ENCODE peak calls at places on chromosome 12, in ten cellular contexts. One of them, this sample, is unnamed.
A peak's percentile ranks its signal among the peaks of the same experiment; 100 is the strongest.

GRCh38 chr12:103800252-103800771 is 40.7 kb downstream of the NT5DC3 start:
- DNase-seq in spleen: no peak
- DNase-seq in neural progenitor cell: no peak
- DNase-seq in heart left ventricle: peak; percentile 34
- DNase-seq in fibroblast of lung: peak; percentile 89
- DNase-seq in thoracic aorta: no peak
- DNase-seq in hepatocyte: peak; percentile 72
- DNase-seq in fibroblast of mammary gland: peak; percentile 71
- DNase-seq in lung: peak; percentile 37
- DNase-seq in choroid plexus epithelial cell: peak; percentile 74
- DNase-seq in this sample: no peak

GRCh38 chr12:128920468-128920867 is 67.2 kb downstream of the GLT1D1 start:
- DNase-seq in fibroblast of mammary gland: peak; percentile 41
- DNase-seq in lung: peak; percentile 50
- DNase-seq in choroid plexus epithelial cell: peak; percentile 10
- DNase-seq in neural progenitor cell: no peak
- DNase-seq in thoracic aorta: peak; percentile 25
- DNase-seq in fibroblast of lung: peak; percentile 4
- DNase-seq in heart left ventricle: no peak
- DNase-seq in spleen: no peak
- DNase-seq in hepatocyte: peak; percentile 54
- DNase-seq in this sample: no peak

GRCh38 chr12:80056845-80057244 is 42.5 kb upstream of the OTOGL start:
- DNase-seq in choroid plexus epithelial cell: peak; percentile 54
- DNase-seq in lung: no peak
- DNase-seq in fibroblast of mammary gland: peak; percentile 70
- DNase-seq in fibroblast of lung: peak; percentile 86
- DNase-seq in heart left ventricle: peak; percentile 60
- DNase-seq in thoracic aorta: no peak
- DNase-seq in hepatocyte: no peak
- DNase-seq in spleen: no peak
- DNase-seq in neural progenitor cell: no peak
- DNase-seq in this sample: no peak

GRCh38 chr12:64669270-64669842 is 59.1 kb downstream of the RASSF3 start:
- DNase-seq in thoracic aorta: no peak
- DNase-seq in neural progenitor cell: no peak
- DNase-seq in choroid plexus epithelial cell: peak; percentile 68
- DNase-seq in hepatocyte: no peak
- DNase-seq in lung: peak; percentile 38
- DNase-seq in fibroblast of lung: no peak
- DNase-seq in fibroblast of mammary gland: no peak
- DNase-seq in spleen: peak; percentile 91
- DNase-seq in heart left ventricle: peak; percentile 69
- DNase-seq in this sample: peak; percentile 67

GRCh38 chr12:8948711-8949524 is 527 bp downstream of the M6PR start:
- DNase-seq in neural progenitor cell: peak; percentile 75
- DNase-seq in fibroblast of mammary gland: peak; percentile 41
- DNase-seq in fibroblast of lung: peak; percentile 26
- DNase-seq in hepatocyte: peak; percentile 44
- DNase-seq in choroid plexus epithelial cell: peak; percentile 57
- DNase-seq in thoracic aorta: no peak
- DNase-seq in heart left ventricle: no peak
- DNase-seq in lung: no peak
- DNase-seq in spleen: no peak
- DNase-seq in this sample: no peak

GRCh38 chr12:11759894-11760293 is 110.4 kb downstream of the ETV6 start:
- DNase-seq in thoracic aorta: no peak
- DNase-seq in fibroblast of mammary gland: no peak
- DNase-seq in choroid plexus epithelial cell: no peak
- DNase-seq in fibroblast of lung: no peak
- DNase-seq in lung: no peak
- DNase-seq in hepatocyte: no peak
- DNase-seq in neural progenitor cell: no peak
- DNase-seq in spleen: no peak
- DNase-seq in heart left ventricle: no peak
- DNase-seq in this sample: no peak

GRCh38 chr12:84817297-84817696 is 95.3 kb downstream of the SLC6A15 start:
- DNase-seq in spleen: no peak
- DNase-seq in neural progenitor cell: no peak
- DNase-seq in hepatocyte: no peak
- DNase-seq in lung: no peak
- DNase-seq in fibroblast of lung: no peak
- DNase-seq in heart left ventricle: no peak
- DNase-seq in thoracic aorta: no peak
- DNase-seq in fibroblast of mammary gland: no peak
- DNase-seq in choroid plexus epithelial cell: no peak
- DNase-seq in this sample: no peak

GRCh38 chr12:9940370-9940769 is 8.2 kb upstream of the CLEC2A start:
- DNase-seq in spleen: no peak
- DNase-seq in neural progenitor cell: peak; percentile 14
- DNase-seq in thoracic aorta: no peak
- DNase-seq in lung: no peak
- DNase-seq in fibroblast of lung: peak; percentile 17
- DNase-seq in hepatocyte: peak; percentile 15
- DNase-seq in heart left ventricle: no peak
- DNase-seq in choroid plexus epithelial cell: peak; percentile 46
- DNase-seq in fibroblast of mammary gland: peak; percentile 5
- DNase-seq in this sample: no peak

GRCh38 chr12:62434504-62435336 is 31.9 kb upstream of the MON2 start:
- DNase-seq in heart left ventricle: no peak
- DNase-seq in lung: no peak
- DNase-seq in thoracic aorta: no peak
- DNase-seq in neural progenitor cell: no peak
- DNase-seq in fibroblast of mammary gland: no peak
- DNase-seq in spleen: peak; percentile 76
- DNase-seq in hepatocyte: no peak
- DNase-seq in fibroblast of lung: no peak
- DNase-seq in choroid plexus epithelial cell: no peak
- DNase-seq in this sample: no peak

GRCh38 chr12:62435337-62436163 is 31.1 kb upstream of the MON2 start:
- DNase-seq in fibroblast of mammary gland: peak; percentile 60
- DNase-seq in thoracic aorta: peak; percentile 9
- DNase-seq in spleen: peak; percentile 81
- DNase-seq in lung: peak; percentile 49
- DNase-seq in hepatocyte: peak; percentile 80
- DNase-seq in choroid plexus epithelial cell: peak; percentile 80
- DNase-seq in fibroblast of lung: peak; percentile 74
- DNase-seq in neural progenitor cell: peak; percentile 84
- DNase-seq in heart left ventricle: peak; percentile 41
- DNase-seq in this sample: no peak

GRCh38 chr12:62438098-62438692 is 28.4 kb upstream of the MON2 start:
- DNase-seq in hepatocyte: peak; percentile 79
- DNase-seq in fibroblast of lung: peak; percentile 74
- DNase-seq in thoracic aorta: no peak
- DNase-seq in lung: peak; percentile 42
- DNase-seq in heart left ventricle: peak; percentile 31
- DNase-seq in neural progenitor cell: peak; percentile 69
- DNase-seq in choroid plexus epithelial cell: peak; percentile 78
- DNase-seq in spleen: no peak
- DNase-seq in fibroblast of mammary gland: peak; percentile 63
- DNase-seq in this sample: no peak

DNA sequence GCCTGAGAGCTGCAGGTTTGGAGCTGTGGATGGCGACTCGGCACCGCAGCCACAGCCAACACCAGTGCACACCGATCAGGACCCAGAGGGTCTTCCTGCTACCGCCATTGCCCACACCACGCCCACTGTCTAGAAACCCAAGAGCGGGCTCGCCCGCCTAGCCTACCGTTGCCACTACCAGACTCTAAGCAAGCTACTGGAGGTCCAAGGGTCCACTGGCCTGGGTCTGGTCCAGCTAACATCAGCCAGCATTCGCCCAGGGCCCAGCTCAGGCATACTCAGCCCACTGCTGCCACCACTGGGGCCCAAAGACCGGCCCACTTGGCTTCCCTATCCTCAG is 30.5 kb upstream of the MON2 start:
- DNase-seq in fibroblast of lung: no peak
- DNase-seq in fibroblast of mammary gland: no peak
- DNase-seq in choroid plexus epithelial cell: no peak
- DNase-seq in hepatocyte: no peak
- DNase-seq in lung: no peak
- DNase-seq in heart left ventricle: no peak
- DNase-seq in neural progenitor cell: no peak
- DNase-seq in spleen: peak; percentile 71
- DNase-seq in thoracic aorta: no peak
- DNase-seq in this sample: no peak
- H3K4me3 ChIP-seq in fibroblast of lung: no peak overlapping the region
- H3K4me3 ChIP-seq in fibroblast of mammary gland: no peak overlapping the region
- H3K4me3 ChIP-seq in choroid plexus epithelial cell: peak overlapping the region; percentile 55
- H3K4me3 ChIP-seq in hepatocyte: no peak overlapping the region
- H3K4me3 ChIP-seq in lung: no peak overlapping the region
- H3K4me3 ChIP-seq in heart left ventricle: peak overlapping the region; percentile 55
- H3K4me3 ChIP-seq in neural progenitor cell: peak overlapping the region; percentile 57
- H3K4me3 ChIP-seq in spleen: no peak overlapping the region
- H3K4me3 ChIP-seq in thoracic aorta: peak overlapping the region; percentile 79
- H3K4me3 ChIP-seq in this sample: peak overlapping the region; percentile 41

GRCh38 chr12:3453947-3454675 is 36.9 kb upstream of the PRMT8 start:
- DNase-seq in spleen: no peak
- DNase-seq in lung: no peak
- DNase-seq in fibroblast of mammary gland: peak; percentile 60
- DNase-seq in thoracic aorta: no peak
- DNase-seq in neural progenitor cell: peak; percentile 25
- DNase-seq in heart left ventricle: no peak
- DNase-seq in choroid plexus epithelial cell: peak; percentile 69
- DNase-seq in hepatocyte: no peak
- DNase-seq in fibroblast of lung: peak; percentile 36
- DNase-seq in this sample: no peak

GRCh38 chr12:3458041-3458440 is 33.0 kb upstream of the PRMT8 start:
- DNase-seq in lung: no peak
- DNase-seq in hepatocyte: no peak
- DNase-seq in choroid plexus epithelial cell: no peak
- DNase-seq in fibroblast of lung: no peak
- DNase-seq in fibroblast of mammary gland: peak; percentile 8
- DNase-seq in heart left ventricle: no peak
- DNase-seq in spleen: no peak
- DNase-seq in thoracic aorta: no peak
- DNase-seq in neural progenitor cell: no peak
- DNase-seq in this sample: no peak

GRCh38 chr12:3455312-3455711 is 35.7 kb upstream of the PRMT8 start:
- DNase-seq in hepatocyte: no peak
- DNase-seq in spleen: no peak
- DNase-seq in fibroblast of mammary gland: no peak
- DNase-seq in neural progenitor cell: no peak
- DNase-seq in choroid plexus epithelial cell: no peak
- DNase-seq in lung: no peak
- DNase-seq in fibroblast of lung: no peak
- DNase-seq in thoracic aorta: no peak
- DNase-seq in heart left ventricle: no peak
- DNase-seq in this sample: no peak

GRCh38 chr12:3454780-3455179 is 36.2 kb upstream of the PRMT8 start:
- DNase-seq in spleen: no peak
- DNase-seq in hepatocyte: no peak
- DNase-seq in heart left ventricle: no peak
- DNase-seq in lung: no peak
- DNase-seq in choroid plexus epithelial cell: no peak
- DNase-seq in fibroblast of lung: no peak
- DNase-seq in fibroblast of mammary gland: no peak
- DNase-seq in thoracic aorta: no peak
- DNase-seq in neural progenitor cell: no peak
- DNase-seq in this sample: no peak

DNA sequence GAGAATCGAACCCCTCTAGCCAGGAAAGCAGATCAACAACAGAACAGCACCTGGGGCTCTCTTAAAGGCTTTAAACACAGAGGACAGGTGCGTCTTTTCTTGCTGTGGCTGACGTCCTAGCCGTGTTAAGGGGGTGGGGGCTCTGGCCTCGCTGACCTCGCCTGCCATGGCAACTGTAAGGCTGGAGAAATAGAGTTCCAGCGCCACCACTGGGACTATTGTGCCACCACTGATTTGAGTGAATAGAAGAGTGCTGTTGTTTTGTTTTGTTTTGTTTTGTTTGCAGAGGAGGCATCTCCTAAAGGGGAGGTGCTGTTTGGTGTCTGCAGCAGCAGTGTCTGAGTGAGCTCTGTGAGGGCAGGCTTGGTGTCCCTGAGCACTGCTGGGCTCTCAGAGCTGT is 34.2 kb upstream of the PRMT8 start:
- DNase-seq in thoracic aorta: no peak
- DNase-seq in fibroblast of mammary gland: no peak
- DNase-seq in heart left ventricle: no peak
- DNase-seq in hepatocyte: no peak
- DNase-seq in neural progenitor cell: peak; percentile 88
- DNase-seq in fibroblast of lung: no peak
- DNase-seq in spleen: no peak
- DNase-seq in choroid plexus epithelial cell: no peak
- DNase-seq in lung: no peak
- DNase-seq in this sample: no peak
- TF ChIP-seq CTCF in thoracic aorta: no peak
- TF ChIP-seq CTCF in fibroblast of mammary gland: no peak
- TF ChIP-seq CTCF in heart left ventricle: no peak
- TF ChIP-seq CTCF in hepatocyte: no peak
- TF ChIP-seq CTCF in neural progenitor cell: peak; percentile 64
- TF ChIP-seq CTCF in fibroblast of lung: no peak
- TF ChIP-seq CTCF in spleen: no peak
- TF ChIP-seq CTCF in choroid plexus epithelial cell: no peak
- TF ChIP-seq CTCF in lung: no peak
- TF ChIP-seq CTCF in this sample: peak; percentile 12

GRCh38 chr12:108337235-108338223 is 1.6 kb downstream of the CMKLR1 start:
- DNase-seq in thoracic aorta: no peak
- DNase-seq in lung: no peak
- DNase-seq in spleen: peak; percentile 23
- DNase-seq in neural progenitor cell: peak; percentile 53
- DNase-seq in choroid plexus epithelial cell: peak; percentile 71
- DNase-seq in fibroblast of lung: peak; percentile 9
- DNase-seq in hepatocyte: peak; percentile 24
- DNase-seq in heart left ventricle: no peak
- DNase-seq in fibroblast of mammary gland: peak; percentile 26
- DNase-seq in this sample: no peak
- H3K4me3 ChIP-seq in thoracic aorta: peak overlapping the region; percentile 73
- H3K4me3 ChIP-seq in lung: peak overlapping the region; percentile 3
- H3K4me3 ChIP-seq in spleen: peak overlapping the region; percentile 29
- H3K4me3 ChIP-seq in neural progenitor cell: no peak overlapping the region
- H3K4me3 ChIP-seq in choroid plexus epithelial cell: no peak overlapping the region
- H3K4me3 ChIP-seq in fibroblast of lung: no peak overlapping the region
- H3K4me3 ChIP-seq in hepatocyte: no peak overlapping the region
- H3K4me3 ChIP-seq in heart left ventricle: peak overlapping the region; percentile 57
- H3K4me3 ChIP-seq in fibroblast of mammary gland: no peak overlapping the region
- H3K4me3 ChIP-seq in this sample: no peak overlapping the region

DNA sequence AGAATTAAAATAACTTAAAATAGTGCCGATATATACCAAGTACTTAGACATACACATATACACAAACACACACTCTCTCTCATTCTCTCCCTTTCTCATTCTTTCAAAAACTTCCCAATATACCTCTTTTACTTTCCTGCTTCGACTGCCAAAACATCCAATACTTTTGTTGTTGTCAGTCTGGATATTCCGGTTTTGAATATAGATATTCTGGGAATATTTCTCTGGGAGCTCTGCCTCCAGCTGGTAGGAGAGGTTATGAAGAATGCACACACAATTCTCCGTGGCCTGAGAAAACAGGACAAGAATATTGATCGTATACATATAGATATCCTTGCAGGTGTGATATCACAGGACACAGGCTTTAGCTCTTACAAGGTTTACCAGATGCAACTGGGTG is 66.6 kb upstream of the YARS2 start:
- DNase-seq in fibroblast of mammary gland: no peak
- DNase-seq in fibroblast of lung: no peak
- DNase-seq in thoracic aorta: no peak
- DNase-seq in spleen: no peak
- DNase-seq in heart left ventricle: no peak
- DNase-seq in choroid plexus epithelial cell: no peak
- DNase-seq in lung: no peak
- DNase-seq in hepatocyte: no peak
- DNase-seq in neural progenitor cell: no peak
- DNase-seq in this sample: no peak
- TF ChIP-seq CTCF in fibroblast of mammary gland: no peak
- TF ChIP-seq CTCF in fibroblast of lung: no peak
- TF ChIP-seq CTCF in thoracic aorta: no peak
- TF ChIP-seq CTCF in spleen: no peak
- TF ChIP-seq CTCF in heart left ventricle: no peak
- TF ChIP-seq CTCF in choroid plexus epithelial cell: no peak
- TF ChIP-seq CTCF in lung: no peak
- TF ChIP-seq CTCF in hepatocyte: no peak
- TF ChIP-seq CTCF in neural progenitor cell: no peak
- TF ChIP-seq CTCF in this sample: no peak